ENCODE peak calls at places on chromosomes 13 and 19, in nine cellular contexts. G is heart right ventricle, U is mesothelial cell of epicardium, W is uterus, P is glutamatergic neuron, O is astrocyte, Z is HFF-Myc, D is endothelial cell, A is foreskin fibroblast. I is an unnamed sample.

GRCh38 chr13:32031025-32031814 is at the start of gene FRY:
- DNase-seq in W (peak), A (peak), Z (peak), P (peak), U (peak), O (peak), G (peak), D (peak), I (peak)

GRCh38 chr19:52533901-52534300 is 6.4 kb downstream of the ZNF808 start:
- DNase-seq in W (no peak), O (no peak), A (no peak), G (peak), P (no peak), U (no peak), Z (no peak), D (no peak), I (no peak)

GRCh38 chr19:40231544-40232424 is 5.3 kb upstream of the CCNP start:
- DNase-seq in W (no peak), U (no peak), O (no peak), G (peak), A (peak), Z (no peak), D (no peak), P (no peak), I (peak)

GRCh38 chr13:106520205-106521004 is 15.1 kb downstream of the EFNB2 start:
- DNase-seq in W (no peak), P (no peak), D (no peak), O (no peak), Z (no peak), U (no peak), A (peak), G (no peak), I (no peak)

GRCh38 chr19:674282-675151 is 1.7 kb upstream of the FSTL3 start:
- DNase-seq in P (no peak), O (no peak), G (no peak), U (no peak), W (peak), D (no peak), A (no peak), Z (no peak), I (no peak)

GRCh38 chr13:37360556-37360955 is 238.0 kb downstream of the POSTN start:
- DNase-seq in G (no peak), A (peak), O (peak), D (no peak), U (no peak), W (no peak), P (no peak), Z (no peak), I (no peak)

GRCh38 chr13:75637101-75637774 is 1.1 kb downstream of the LMO7 start:
- DNase-seq in A (peak), O (no peak), U (no peak), P (no peak), W (no peak), Z (no peak), D (no peak), G (no peak), I (peak)

GRCh38 chr13:111153279-111153976 is 38.3 kb downstream of the ARHGEF7 start:
- DNase-seq in O (peak), D (peak), P (peak), G (peak), A (peak), Z (peak), U (peak), W (peak), I (peak)

GRCh38 chr13:32734511-32734910 is 148.3 kb downstream of the PDS5B start:
- DNase-seq in D (no peak), O (peak), Z (peak), W (no peak), P (no peak), G (no peak), U (no peak), A (peak), I (no peak)

GRCh38 chr13:51760592-51760991 is 43.4 kb downstream of the DHRS12 start:
- DNase-seq in U (no peak), D (no peak), W (no peak), Z (no peak), P (no peak), A (no peak), O (peak), G (no peak), I (no peak)

GRCh38 chr19:47790398-47790814 is 11.9 kb downstream of the SELENOW start:
- DNase-seq in U (peak), O (peak), W (peak), A (peak), D (peak), G (peak), P (peak), Z (peak), I (peak)

GRCh38 chr13:20102776-20103175 is 58.1 kb downstream of the GJA3 start:
- DNase-seq in W (no peak), D (no peak), P (no peak), A (no peak), G (no peak), U (no peak), Z (no peak), O (no peak), I (no peak)

GRCh38 chr13:39051157-39051556 is 12.9 kb downstream of the NHLRC3 start:
- DNase-seq in A (peak), P (no peak), D (no peak), W (no peak), Z (no peak), O (peak), G (no peak), U (no peak), I (no peak)

GRCh38 chr19:40718774-40719391 is 2.0 kb downstream of the ITPKC start:
- DNase-seq in A (peak), P (peak), O (peak), W (peak), G (peak), U (no peak), D (peak), Z (no peak), I (peak)

GRCh38 chr19:55070755-55071502 is 4.7 kb upstream of the EPS8L1 start:
- DNase-seq in A (peak), G (no peak), O (peak), D (no peak), P (no peak), W (no peak), Z (no peak), U (no peak), I (no peak)

DNA sequence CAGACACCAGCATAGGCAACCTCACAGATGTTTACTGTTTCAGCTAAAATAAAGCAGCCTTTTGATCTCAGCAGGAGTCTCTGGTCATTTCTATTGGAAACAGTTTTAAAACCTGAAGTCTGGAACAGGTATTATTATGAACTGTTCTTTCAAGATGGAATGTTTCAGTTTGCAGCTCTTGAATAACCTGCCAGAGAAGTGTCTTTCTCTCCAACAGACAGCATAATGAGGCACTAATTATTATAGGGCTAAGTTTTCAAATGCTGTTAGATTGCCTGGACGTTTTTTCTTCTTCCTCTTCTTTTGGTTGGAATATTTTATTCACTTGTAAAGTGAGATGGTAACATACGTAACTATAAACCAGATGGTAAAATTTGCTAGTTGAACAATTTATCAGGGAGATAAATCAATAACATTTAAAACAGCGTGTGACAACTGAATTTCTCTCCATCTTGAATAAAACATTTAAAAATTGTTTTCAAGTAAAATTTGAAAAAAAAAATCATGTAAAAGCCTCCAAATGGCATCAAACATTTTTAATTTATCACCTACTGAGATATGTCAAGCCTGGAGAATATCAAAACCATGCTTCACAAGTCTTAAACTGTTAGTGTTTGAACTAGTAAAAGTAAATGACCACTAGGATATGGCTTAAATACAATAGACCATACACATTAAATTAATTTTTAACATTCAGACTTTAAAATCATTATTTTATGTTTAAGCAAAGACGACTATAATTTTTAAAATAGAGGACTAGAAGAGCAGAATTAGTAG is 282.1 kb downstream of the DCLK1 start:
- DNase-seq in W (no peak), U (no peak), A (no peak), G (no peak), D (no peak), O (no peak), Z (no peak), P (no peak), I (no peak)
- TF ChIP-seq CTCF in W (no peak), U (no peak), A (no peak), G (no peak), D (no peak), O (no peak), Z (no peak), P (no peak), I (no peak)

GRCh38 chr19:29289020-29289419 is 76.1 kb upstream of the UQCRFS1 start:
- DNase-seq in D (no peak), U (no peak), O (no peak), Z (no peak), G (no peak), P (no peak), W (no peak), A (no peak), I (no peak)

GRCh38 chr19:29292562-29292961 is 79.6 kb upstream of the UQCRFS1 start:
- DNase-seq in D (no peak), Z (no peak), P (no peak), U (no peak), A (no peak), G (no peak), O (no peak), W (no peak), I (no peak)

GRCh38 chr19:29292146-29292545 is 79.2 kb upstream of the UQCRFS1 start:
- DNase-seq in Z (no peak), U (no peak), O (no peak), P (no peak), G (no peak), A (no peak), D (no peak), W (no peak), I (no peak)

GRCh38 chr19:29293292-29293691 is 80.3 kb upstream of the UQCRFS1 start:
- DNase-seq in Z (no peak), P (no peak), U (no peak), O (no peak), G (no peak), D (no peak), W (no peak), A (no peak), I (no peak)

GRCh38 chr19:29290853-29291252 is 77.9 kb upstream of the UQCRFS1 start:
- DNase-seq in O (no peak), Z (no peak), G (no peak), A (no peak), W (no peak), D (no peak), P (no peak), U (no peak), I (peak)
- TF ChIP-seq CTCF in O (no peak), Z (no peak), G (no peak), A (no peak), W (no peak), D (no peak), P (no peak), U (no peak), I (peak)

GRCh38 chr19:3183721-3184641 is 1.7 kb upstream of the NCLN start:
- DNase-seq in P (no peak), W (no peak), A (no peak), D (no peak), Z (no peak), G (no peak), O (no peak), U (no peak), I (no peak)

GRCh38 chr19:3186891-3187661 is 1.3 kb downstream of the NCLN start:
- DNase-seq in Z (no peak), D (no peak), W (no peak), G (no peak), O (no peak), P (no peak), U (no peak), A (peak), I (no peak)

GRCh38 chr19:3186377-3186688 is 603 bp downstream of the NCLN start:
- DNase-seq in U (no peak), Z (no peak), W (no peak), D (no peak), P (no peak), O (no peak), G (no peak), A (peak), I (peak)

GRCh38 chr19:3184847-3185481 is 766 bp upstream of the NCLN start:
- DNase-seq in D (peak), Z (no peak), A (peak), O (no peak), U (no peak), G (no peak), P (peak), W (peak), I (no peak)

DNA sequence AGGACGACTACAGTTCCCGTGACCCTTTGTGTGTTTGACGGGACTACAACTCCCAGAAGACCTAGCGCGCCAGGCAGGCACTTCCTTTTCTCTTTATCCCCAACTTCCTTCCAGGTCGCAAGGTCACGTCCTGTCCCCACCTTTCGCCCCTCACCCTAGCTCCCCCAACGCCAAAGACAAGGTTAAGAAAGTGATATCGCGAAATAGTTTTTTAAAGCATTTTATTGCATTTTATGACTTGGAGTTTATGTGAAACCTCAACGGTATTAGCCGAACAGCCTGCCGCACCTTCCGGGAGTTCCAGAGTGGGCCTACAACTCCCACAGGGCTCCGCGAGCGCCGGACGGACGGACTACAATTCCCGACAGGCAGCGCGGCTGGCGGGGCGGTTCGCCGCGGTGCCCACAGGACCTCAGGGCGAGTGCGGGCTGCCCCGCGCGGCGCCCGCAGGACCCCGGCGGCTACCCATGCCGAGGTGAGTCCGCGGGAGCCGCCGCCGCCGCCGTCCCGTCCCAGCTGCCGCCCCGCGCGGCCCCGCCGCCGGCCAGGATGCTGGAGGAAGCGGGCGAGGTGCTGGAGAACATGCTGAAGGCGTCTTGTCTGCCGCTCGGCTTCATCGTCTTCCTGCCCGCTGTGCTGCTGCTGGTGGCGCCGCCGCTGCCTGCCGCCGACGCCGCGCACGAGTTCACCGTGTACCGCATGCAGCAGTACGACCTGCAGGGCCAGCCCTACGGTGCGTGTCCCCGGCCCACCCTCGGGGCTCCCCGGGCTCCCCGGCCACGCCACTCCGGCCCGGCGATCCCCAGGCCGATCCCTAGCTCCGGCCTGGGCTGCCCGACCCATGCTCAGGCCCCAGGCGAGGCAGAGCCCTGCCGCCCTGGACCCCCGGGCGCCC is at the start of gene NCLN:
- DNase-seq in W (peak), U (peak), O (peak), A (peak), P (peak), D (peak), G (peak), Z (peak), I (peak)
- TF ChIP-seq CTCF in W (no peak), U (no peak), O (no peak), A (no peak), P (no peak), D (no peak), G (no peak), Z (no peak), I (no peak)

DNA sequence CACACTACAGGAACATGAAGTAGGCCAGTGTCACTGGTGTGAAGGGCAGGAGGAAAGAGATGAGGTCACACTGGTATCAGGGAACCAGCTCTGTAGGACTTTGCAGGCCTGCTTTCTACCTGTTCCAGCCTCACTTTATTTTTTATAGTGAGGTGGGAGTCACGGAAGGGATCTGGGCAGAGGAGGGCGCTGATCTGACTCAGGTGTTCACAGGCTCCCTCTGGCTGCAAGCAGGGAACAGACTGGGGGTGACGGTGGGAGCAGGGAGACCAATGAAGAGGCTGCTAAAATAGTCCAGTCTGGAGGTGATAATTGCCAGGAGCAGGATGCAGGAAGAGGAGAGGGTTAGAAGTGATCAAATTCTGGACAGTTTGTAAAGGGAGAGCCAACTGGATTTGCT is 2.8 kb downstream of the THAP8 start:
- DNase-seq in W (no peak), G (no peak), U (no peak), O (no peak), P (peak), A (no peak), Z (no peak), D (peak), I (peak)
- TF ChIP-seq CTCF in W (no peak), G (no peak), U (no peak), O (no peak), P (no peak), A (peak), Z (peak), D (no peak), I (peak)

GRCh38 chr19:27774337-27774736 is 1438.6 kb downstream of the UQCRFS1 start:
- DNase-seq in W (no peak), O (no peak), U (no peak), P (peak), D (no peak), Z (no peak), A (peak), G (no peak), I (peak)
- TF ChIP-seq CTCF in W (no peak), O (no peak), U (peak), P (peak), D (peak), Z (peak), A (peak), G (no peak), I (peak)

GRCh38 chr19:23789246-23789645 is 30.6 kb upstream of the ZNF681 start:
- DNase-seq in U (no peak), A (no peak), Z (no peak), P (no peak), G (no peak), D (no peak), O (no peak), W (no peak), I (no peak)

GRCh38 chr19:23784274-23784673 is 25.6 kb upstream of the ZNF681 start:
- DNase-seq in G (no peak), U (no peak), W (no peak), P (no peak), D (no peak), O (no peak), Z (no peak), A (no peak), I (no peak)

GRCh38 chr19:23788415-23788814 is 29.7 kb upstream of the ZNF681 start:
- DNase-seq in P (no peak), D (no peak), U (no peak), Z (no peak), G (no peak), A (no peak), W (no peak), O (no peak), I (no peak)

GRCh38 chr19:23785982-23786381 is 27.3 kb upstream of the ZNF681 start:
- DNase-seq in A (no peak), Z (no peak), W (no peak), U (no peak), D (no peak), P (no peak), O (no peak), G (no peak), I (no peak)

DNA sequence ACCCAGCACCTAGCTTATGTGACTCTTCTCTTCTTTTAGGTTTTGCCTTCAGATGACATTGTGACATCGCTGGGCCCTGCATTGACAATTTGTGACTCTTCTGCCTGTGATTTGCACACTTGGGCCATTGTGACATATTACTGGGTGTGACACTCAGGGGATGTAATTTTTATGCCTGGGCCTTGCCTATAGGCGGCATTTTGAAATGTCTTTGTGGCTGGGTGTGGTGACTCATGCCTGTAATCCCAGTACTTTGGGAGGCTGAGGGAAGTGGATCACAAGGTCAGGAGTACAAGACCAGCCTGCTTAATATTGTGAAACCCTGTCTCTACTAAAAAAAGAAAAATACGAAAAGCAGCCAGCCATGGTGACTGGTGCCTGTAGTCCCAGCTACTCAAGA is 28.4 kb upstream of the ZNF681 start:
- DNase-seq in A (no peak), G (no peak), W (no peak), D (no peak), P (no peak), U (no peak), Z (no peak), O (no peak), I (no peak)
- TF ChIP-seq CTCF in A (no peak), G (no peak), W (no peak), D (no peak), P (no peak), U (no peak), Z (no peak), O (no peak), I (no peak)

GRCh38 chr19:19777692-19778091 is 43.9 kb downstream of the ZNF506 start:
- DNase-seq in G (no peak), P (no peak), D (no peak), U (no peak), W (no peak), A (no peak), O (no peak), Z (no peak), I (no peak)
- TF ChIP-seq CTCF in G (no peak), P (no peak), D (no peak), U (no peak), W (no peak), A (no peak), O (no peak), Z (no peak), I (peak)

DNA sequence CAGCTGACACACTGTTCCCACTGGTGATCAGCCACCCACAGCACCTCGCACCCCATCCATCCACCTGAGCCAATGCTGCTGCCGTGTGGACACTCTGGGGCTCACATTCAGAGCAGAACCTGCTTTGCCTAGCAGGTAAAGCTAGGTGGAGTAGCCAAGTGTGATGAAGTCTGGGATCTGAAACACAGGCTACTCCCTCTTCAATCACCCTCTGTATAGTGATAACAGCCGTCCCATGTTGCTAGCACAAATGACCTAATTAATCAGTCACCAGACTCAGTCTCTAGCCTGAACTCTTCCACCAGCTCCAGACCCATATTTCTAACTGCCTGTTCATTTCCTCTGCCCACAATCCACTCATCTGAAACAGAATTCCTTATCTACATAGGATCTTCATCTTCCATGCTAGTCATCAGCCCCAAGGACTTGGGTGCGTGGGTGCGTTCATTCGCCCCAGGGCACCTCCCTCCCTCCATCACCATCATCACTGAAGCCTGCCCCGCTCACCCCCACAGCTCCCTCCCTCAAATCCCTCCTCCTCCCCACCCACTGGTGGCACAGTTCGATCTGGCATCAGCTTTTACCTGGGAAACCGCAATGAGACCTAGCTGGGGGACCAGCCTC is 19.8 kb downstream of the STK24 start:
- DNase-seq in P (no peak), Z (no peak), W (no peak), D (no peak), U (no peak), G (no peak), O (peak), A (no peak), I (peak)
- TF ChIP-seq CTCF in P (no peak), Z (no peak), W (no peak), D (no peak), U (no peak), G (no peak), O (no peak), A (no peak), I (peak)

I was measured in endodermal cell.